ENCODE peak calls at places on chromosomes 3 and 15, in seven cellular contexts. L is activated B cell treated with CpG ODN at 0.5 μM for 24 hours; T is iPS-NIHi11; P is tibial artery; A is activated CD8-positive, alpha-beta memory T cell treated with anti-CD3 and anti-CD28 coated beads for 48 hours; Z is NCI-H2029; G is astrocyte of the spinal cord. E is an unnamed sample.

GRCh38 chr3:164230385-164231094 is 847.8 kb downstream of the SI start:
- DNase-seq in P (no peak), L (no peak), G (no peak), T (no peak), A (no peak), Z (no peak), E (no peak)

GRCh38 chr3:13543251-13543650 is 5.7 kb upstream of the FBLN2 start:
- DNase-seq in P (peak; percentile 89), A (no peak), G (peak; percentile 86), L (no peak), T (no peak), Z (no peak), E (peak; percentile 69)

GRCh38 chr15:62119224-62119925 is 45.7 kb downstream of the C2CD4B start:
- DNase-seq in L (no peak), P (no peak), T (peak; percentile 15), Z (peak; percentile 10), A (no peak), G (peak; percentile 93), E (peak; percentile 68)

GRCh38 chr3:31770822-31771326 is 210.2 kb downstream of the OSBPL10 start:
- DNase-seq in Z (no peak), P (no peak), A (no peak), G (no peak), L (no peak), T (no peak), E (no peak)

GRCh38 chr3:30768703-30769550 is 125.5 kb downstream of the GADL1 start:
- DNase-seq in G (peak; percentile 70), T (peak; percentile 65), A (peak; percentile 33), Z (peak; percentile 21), L (peak; percentile 27), P (peak; percentile 75), E (peak; percentile 56)

GRCh38 chr15:71078506-71079207 is 36.6 kb upstream of the THSD4 start:
- DNase-seq in Z (no peak), T (no peak), L (no peak), P (no peak), G (no peak), A (no peak), E (no peak)

GRCh38 chr15:65551183-65551582 is 20.9 kb downstream of the HACD3 start:
- DNase-seq in T (no peak), L (no peak), A (no peak), G (no peak), Z (no peak), P (no peak), E (no peak)

GRCh38 chr15:56948000-56948765 is 29.7 kb downstream of the TCF12 start:
- DNase-seq in P (no peak), Z (no peak), T (no peak), A (no peak), L (no peak), G (no peak), E (no peak)

GRCh38 chr3:74559301-74559700 is 55.2 kb downstream of the CNTN3 start:
- DNase-seq in P (no peak), Z (no peak), T (no peak), A (no peak), G (no peak), L (no peak), E (no peak)

GRCh38 chr15:84981711-84982300 is at the start of gene PDE8A:
- DNase-seq in P (no peak), L (peak; percentile 58), T (peak; percentile 58), G (no peak), Z (no peak), A (peak; percentile 27), E (no peak)

GRCh38 chr3:29649815-29650547 is 369.1 kb downstream of the RBMS3 start:
- DNase-seq in A (no peak), Z (peak; percentile 16), P (peak; percentile 46), L (no peak), G (peak; percentile 72), T (no peak), E (no peak)

GRCh38 chr15:52680041-52680391 is 828 bp upstream of the ATOSA start:
- DNase-seq in L (no peak), A (no peak), P (no peak), Z (no peak), T (no peak), G (peak; percentile 17), E (no peak)

GRCh38 chr3:126415661-126416591 is 21.2 kb downstream of the CFAP100 start:
- DNase-seq in A (no peak), Z (no peak), G (no peak), L (no peak), T (no peak), P (no peak), E (no peak)

GRCh38 chr3:140276698-140277097 is 341.7 kb downstream of the CLSTN2 start:
- DNase-seq in T (peak; percentile 46), L (no peak), G (peak; percentile 10), Z (peak; percentile 2), A (no peak), P (no peak), E (no peak)

GRCh38 chr3:5197022-5197421 is 9.5 kb downstream of the EDEM1 start:
- DNase-seq in P (no peak), G (no peak), L (no peak), T (no peak), A (no peak), Z (no peak), E (no peak)

GRCh38 chr3:42228796-42229195 is 37.2 kb downstream of the CCK start:
- DNase-seq in A (no peak), P (no peak), L (no peak), G (no peak), T (no peak), Z (no peak), E (no peak)

GRCh38 chr3:124770341-124771082 is 40.3 kb downstream of the UMPS start:
- DNase-seq in G (no peak), Z (no peak), T (no peak), L (no peak), P (peak; percentile 35), A (no peak), E (no peak)

GRCh38 chr3:129417354-129417753 is 11.1 kb downstream of the EFCAB12 start:
- DNase-seq in L (no peak), G (peak; percentile 23), Z (no peak), T (no peak), P (no peak), A (no peak), E (no peak)

E was measured in astrocyte of the cerebellum.